ENCODE peak calls at places on chromosomes 12 and 14, in four cellular contexts. P, L, T and M are unnamed samples.

GRCh38 chr14:67357583-67358354 is 1.8 kb downstream of the ATP6V1D start:
- DNase-seq in T (no peak), P (no peak), L (peak), M (no peak)

GRCh38 chr14:72802588-72802946 is 91.3 kb downstream of the DPF3 start:
- DNase-seq in T (no peak), P (no peak), L (no peak), M (no peak)

GRCh38 chr14:67432088-67432564 is 20.2 kb upstream of the PLEK2 start:
- DNase-seq in P (no peak), L (peak), T (no peak), M (no peak)

GRCh38 chr12:21725731-21726130 is 48.8 kb downstream of the KCNJ8 start:
- DNase-seq in T (no peak), P (no peak), L (no peak), M (no peak)

GRCh38 chr12:47752552-47752951 is 6.1 kb downstream of the RAPGEF3 start:
- DNase-seq in P (no peak), T (no peak), L (peak), M (peak)

GRCh38 chr12:53944209-53944608 is 5.6 kb downstream of the HOXC13 start:
- DNase-seq in L (no peak), P (no peak), T (no peak), M (no peak)

GRCh38 chr14:32841698-32842097 is 97.0 kb upstream of the NPAS3 start:
- DNase-seq in T (no peak), L (no peak), P (no peak), M (no peak)

GRCh38 chr12:122871851-122872785 is 23.8 kb downstream of the VPS37B start:
- DNase-seq in P (peak), T (peak), L (peak), M (peak)

GRCh38 chr12:12983420-12984035 is 16.5 kb downstream of the HEBP1 start:
- DNase-seq in L (peak), T (no peak), P (no peak), M (peak)